ENCODE peak calls at places on chromosomes 16 and 17, in nine cellular contexts. Z is naive thymus-derived CD8-positive, alpha-beta T cell; R is naive thymus-derived CD4-positive, alpha-beta T cell; J is AG10803; Q is psoas muscle; E is activated CD4-positive, alpha-beta memory T cell treated with anti-CD3 and anti-CD28 coated beads for 36 hours; O is GM12892; F is HL-60; S is fibroblast of the conjunctiva. K is an unnamed sample.

GRCh38 chr17:64354396-64354795 is 36.3 kb downstream of the PECAM1 start:
- DNase-seq in J (no peak), Q (no peak), S (no peak), E (no peak), O (no peak), Z (no peak), F (no peak), R (no peak), K (no peak)

GRCh38 chr16:83704656-83705055 is 103.1 kb upstream of the HSBP1 start:
- DNase-seq in J (no peak), R (no peak), E (no peak), Z (no peak), O (no peak), F (no peak), S (no peak), Q (no peak), K (no peak)

GRCh38 chr17:42458497-42459255 is at the start of gene ATP6V0A1:
- DNase-seq in Z (peak; percentile 92), J (peak; percentile 75), E (peak; percentile 95), S (peak; percentile 65), F (peak; percentile 68), Q (peak; percentile 94), R (peak; percentile 84), O (peak; percentile 79), K (peak; percentile 83)

GRCh38 chr17:66667491-66668030 is 167.4 kb upstream of the CACNG5 start:
- DNase-seq in S (no peak), E (peak; percentile 85), J (no peak), R (peak; percentile 70), F (no peak), Z (peak; percentile 81), O (no peak), Q (no peak), K (no peak)

GRCh38 chr17:61157246-61157887 is 242.3 kb upstream of the TBX2 start:
- DNase-seq in J (peak; percentile 44), S (peak; percentile 32), Z (no peak), Q (no peak), O (no peak), F (no peak), R (no peak), E (no peak), K (peak; percentile 70)

GRCh38 chr16:56411123-56411522 is 14.2 kb downstream of the AMFR start:
- DNase-seq in E (no peak), F (no peak), Z (no peak), R (no peak), O (no peak), Q (no peak), S (no peak), J (no peak), K (no peak)

GRCh38 chr17:21066394-21066793 is 23.6 kb upstream of the USP22 start:
- DNase-seq in Q (no peak), J (peak; percentile 28), F (no peak), Z (no peak), R (no peak), S (no peak), E (no peak), O (no peak), K (no peak)

GRCh38 chr17:4247981-4248388 is 15.8 kb downstream of the ANKFY1 start:
- DNase-seq in S (no peak), R (no peak), J (no peak), E (no peak), Z (no peak), Q (no peak), F (no peak), O (no peak), K (no peak)

GRCh38 chr17:77089118-77089477 is 51.7 kb upstream of the SEC14L1 start:
- DNase-seq in F (peak; percentile 47), J (no peak), Q (no peak), E (peak; percentile 24), S (no peak), O (no peak), R (no peak), Z (no peak), K (no peak)

GRCh38 chr16:64470916-64471315 is 650.9 kb downstream of the CDH11 start:
- DNase-seq in F (no peak), S (no peak), R (no peak), Z (no peak), Q (no peak), O (no peak), J (no peak), E (no peak), K (no peak)

GRCh38 chr16:57689772-57690558 is 4.6 kb upstream of the DRC7 start:
- DNase-seq in S (no peak), Z (peak; percentile 82), O (peak; percentile 55), F (peak; percentile 100), R (peak; percentile 72), J (no peak), E (peak; percentile 45), Q (no peak), K (no peak)

GRCh38 chr17:77286641-77287431 is 146.1 kb downstream of the SEC14L1 start:
- DNase-seq in J (peak; percentile 20), S (no peak), E (no peak), O (no peak), R (no peak), F (no peak), Z (no peak), Q (peak; percentile 67), K (peak; percentile 97)

GRCh38 chr17:60231691-60232090 is 81.9 kb downstream of the CA4 start:
- DNase-seq in Q (no peak), R (no peak), E (no peak), O (no peak), J (peak; percentile 54), F (no peak), S (no peak), Z (no peak), K (no peak)

GRCh38 chr17:2444382-2444781 is 43.5 kb upstream of the MNT start:
- DNase-seq in Q (no peak), J (no peak), F (no peak), O (no peak), S (no peak), E (no peak), Z (no peak), R (no peak), K (no peak)

GRCh38 chr16:2043980-2044451 is 3.6 kb downstream of the NTHL1 start:
- DNase-seq in Z (no peak), R (no peak), F (no peak), S (no peak), E (no peak), J (no peak), O (no peak), Q (peak; percentile 54), K (no peak)

GRCh38 chr17:47465165-47465564 is 65.7 kb upstream of the NPEPPS start:
- DNase-seq in Q (no peak), E (no peak), J (no peak), S (no peak), O (no peak), F (no peak), Z (no peak), R (no peak), K (no peak)

GRCh38 chr16:67404740-67405226 is 11.5 kb upstream of the TPPP3 start:
- DNase-seq in F (no peak), O (no peak), Z (no peak), Q (no peak), E (no peak), J (no peak), S (no peak), R (no peak), K (no peak)

GRCh38 chr17:50265690-50266306 is 8.5 kb upstream of the TMEM92 start:
- DNase-seq in O (peak; percentile 20), E (no peak), Z (no peak), Q (no peak), J (no peak), S (no peak), F (no peak), R (no peak), K (peak; percentile 53)

GRCh38 chr17:51166987-51167931 is 1.0 kb downstream of the NME2 start:
- DNase-seq in J (peak; percentile 20), Q (peak; percentile 64), E (peak; percentile 80), S (no peak), O (peak; percentile 86), Z (peak; percentile 73), F (no peak), R (peak; percentile 60), K (peak; percentile 33)

GRCh38 chr17:882827-883585 is 96.6 kb downstream of the NXN start:
- DNase-seq in S (peak; percentile 85), J (peak; percentile 28), Q (peak; percentile 64), O (no peak), E (no peak), Z (no peak), F (no peak), R (no peak), K (peak; percentile 62)

GRCh38 chr17:42097691-42098661 is at the start of gene ZNF385C:
- DNase-seq in Z (peak; percentile 71), E (peak; percentile 51), J (no peak), F (no peak), S (no peak), O (peak; percentile 66), Q (no peak), R (peak; percentile 26), K (no peak)

K was measured in H4.